ENCODE peak calls at places on chromosomes 5 and 9, in five cellular contexts. O, X, C, N and J are unnamed samples.
A peak's percentile ranks its signal among the peaks of the same experiment; 100 is the strongest.

GRCh38 chr9:21589344-21590056 is 107.4 kb upstream of the IFNE start:
- DNase-seq in X (no peak), N (no peak), C (no peak), O (no peak), J (no peak)

GRCh38 chr5:142894315-142894714 is 124.1 kb downstream of the ARHGAP26 start:
- DNase-seq in C (no peak), O (no peak), X (no peak), N (no peak), J (no peak)

GRCh38 chr9:33289501-33289900 is 815 bp upstream of the NFX1 start:
- DNase-seq in N (no peak), C (no peak), X (no peak), O (no peak), J (peak; percentile 25)

GRCh38 chr5:142242272-142242671 is 82.5 kb downstream of the SPRY4 start:
- DNase-seq in C (no peak), N (no peak), X (no peak), O (no peak), J (no peak)

GRCh38 chr9:131810351-131811170 is 70.7 kb upstream of the RAPGEF1 start:
- DNase-seq in N (no peak), X (no peak), C (no peak), O (no peak), J (no peak)

GRCh38 chr9:115289757-115290208 is 171.8 kb upstream of the TNC start:
- DNase-seq in C (no peak), N (peak; percentile 86), X (peak; percentile 83), O (no peak), J (no peak)

GRCh38 chr5:157479612-157480510 is 19.8 kb downstream of the NIPAL4 start:
- DNase-seq in C (no peak), X (no peak), O (no peak), N (no peak), J (peak; percentile 37)

GRCh38 chr9:34546834-34547827 is 24.3 kb upstream of the ENHO start:
- DNase-seq in O (peak; percentile 69), X (peak; percentile 70), N (peak; percentile 80), C (peak; percentile 47), J (peak; percentile 85)

GRCh38 chr5:148708854-148709253 is 54.5 kb upstream of the HTR4 start:
- DNase-seq in N (no peak), X (no peak), C (no peak), O (no peak), J (no peak)

GRCh38 chr5:139658928-139659667 is 10.9 kb downstream of the CXXC5 start:
- DNase-seq in O (no peak), C (no peak), N (peak; percentile 96), X (peak; percentile 77), J (no peak)

GRCh38 chr5:27830551-27830950 is 792.2 kb upstream of the CDH9 start:
- DNase-seq in C (no peak), X (no peak), O (no peak), N (peak; percentile 17), J (no peak)

GRCh38 chr5:948472-949274 is 56.0 kb downstream of the TRIP13 start:
- DNase-seq in C (no peak), O (no peak), X (no peak), N (no peak), J (no peak)

GRCh38 chr5:62592558-62592957 is 13.9 kb downstream of the LRRC70 start:
- DNase-seq in N (no peak), X (no peak), O (no peak), C (no peak), J (no peak)

GRCh38 chr9:137280478-137281344 is 3.2 kb downstream of the TOR4A start:
- DNase-seq in N (peak; percentile 54), C (no peak), O (no peak), X (no peak), J (peak; percentile 65)

GRCh38 chr5:135344351-135344750 is 54.7 kb downstream of the MACROH2A1 start:
- DNase-seq in X (peak; percentile 60), N (no peak), C (no peak), O (no peak), J (no peak)

GRCh38 chr9:16671591-16672137 is 198.8 kb downstream of the BNC2 start:
- DNase-seq in X (peak; percentile 83), C (no peak), O (no peak), N (peak; percentile 53), J (no peak)

GRCh38 chr9:137506274-137506673 is 43.9 kb downstream of the PNPLA7 start:
- DNase-seq in N (no peak), O (no peak), C (no peak), X (no peak), J (no peak)

GRCh38 chr9:82783045-82783444 is 279.9 kb downstream of the RASEF start:
- DNase-seq in X (no peak), C (no peak), N (no peak), O (no peak), J (no peak)

DNA sequence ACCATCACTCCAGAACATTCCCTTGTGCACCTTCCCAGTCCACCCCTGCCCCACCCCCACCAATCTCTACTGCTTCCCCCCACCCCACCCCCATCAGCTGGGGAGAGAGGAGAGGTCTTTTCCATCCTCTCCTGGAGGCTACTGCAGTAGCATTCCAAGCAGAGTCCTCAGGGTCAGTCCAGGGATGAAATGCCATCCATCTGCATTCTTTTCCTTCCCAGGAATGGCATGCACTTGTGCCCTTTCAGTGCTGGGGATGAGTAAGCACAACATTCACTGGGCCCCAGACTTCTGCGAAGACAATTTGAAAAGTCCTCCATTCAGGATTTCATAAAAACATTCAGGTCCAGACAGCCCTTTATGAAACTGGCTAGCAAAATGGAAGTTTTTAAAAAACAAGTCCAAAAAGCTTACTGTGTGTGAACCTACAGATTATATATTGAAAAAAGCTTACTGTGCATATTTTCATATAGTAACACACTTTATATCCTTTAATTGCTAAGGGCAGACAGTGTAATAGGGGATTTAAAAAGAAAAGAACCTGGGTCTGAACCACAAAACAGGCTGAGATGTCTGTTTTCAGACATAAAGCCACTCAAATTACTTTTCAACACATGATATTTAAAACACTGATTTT is 50.0 kb upstream of the GOLPH3 start:
- DNase-seq in N (peak; percentile 63), C (peak; percentile 56), X (peak; percentile 75), O (no peak), J (peak; percentile 68)
- H4K91ac ChIP-seq in N (no peak overlapping the region), C (peak overlapping the region; percentile 79), X (no peak overlapping the region), O (no peak overlapping the region), J (no peak overlapping the region)

GRCh38 chr9:123569343-123569694 is 213.3 kb downstream of the CRB2 start:
- DNase-seq in X (no peak), C (no peak), N (no peak), O (no peak), J (no peak)

GRCh38 chr9:123564652-123565051 is 208.7 kb downstream of the CRB2 start:
- DNase-seq in N (no peak), O (no peak), C (no peak), X (no peak), J (no peak)

GRCh38 chr9:123562844-123563346 is 206.9 kb downstream of the CRB2 start:
- DNase-seq in O (no peak), N (peak; percentile 93), X (peak; percentile 95), C (no peak), J (no peak)

GRCh38 chr9:123568691-123569342 is 212.8 kb downstream of the CRB2 start:
- DNase-seq in N (no peak), O (no peak), C (no peak), X (peak; percentile 50), J (no peak)

GRCh38 chr9:123567013-123567412 is 211.0 kb downstream of the CRB2 start:
- DNase-seq in N (no peak), O (no peak), X (no peak), C (no peak), J (no peak)
- H2AFZ ChIP-seq in N (no peak overlapping the region), O (no peak overlapping the region), X (no peak overlapping the region), C (no peak overlapping the region), J (no peak overlapping the region)

DNA sequence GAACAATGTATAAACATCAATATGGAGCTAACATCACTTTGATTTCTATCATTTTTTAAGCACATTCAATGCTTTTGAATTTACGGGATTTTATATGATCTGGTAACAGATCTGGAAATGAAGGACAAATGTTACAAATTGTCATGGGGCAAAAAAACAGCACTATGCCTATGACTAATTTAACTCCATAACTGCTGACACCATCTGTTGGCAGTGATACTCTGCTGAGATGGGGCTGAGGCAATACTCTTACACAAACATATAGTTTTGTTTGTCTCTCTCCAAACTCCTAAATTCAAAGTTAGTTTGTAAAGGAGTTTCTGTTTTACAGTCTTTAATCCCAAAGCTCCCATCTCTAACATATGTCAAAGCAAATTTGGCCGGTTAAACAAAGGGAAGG is 132.5 kb upstream of the FER start:
- DNase-seq in O (no peak), X (peak; percentile 79), N (no peak), C (no peak), J (no peak)
- H2BK15ac ChIP-seq in O (no peak overlapping the region), X (no peak overlapping the region), N (no peak overlapping the region), C (no peak overlapping the region), J (no peak overlapping the region)

GRCh38 chr5:108382784-108383358 is 973 bp upstream of the FBXL17 start:
- DNase-seq in N (peak; percentile 67), X (peak; percentile 44), C (no peak), O (peak; percentile 11), J (no peak)

GRCh38 chr5:108381034-108381954 is 604 bp downstream of the FBXL17 start:
- DNase-seq in C (no peak), O (peak; percentile 59), N (peak; percentile 70), X (peak; percentile 63), J (no peak)

GRCh38 chr5:108379722-108380530 is 2.0 kb downstream of the FBXL17 start:
- DNase-seq in X (peak; percentile 31), C (no peak), O (no peak), N (peak; percentile 53), J (no peak)

GRCh38 chr5:108381955-108382783 is at the start of gene FBXL17:
- DNase-seq in C (peak; percentile 86), N (peak; percentile 97), O (peak; percentile 85), X (peak; percentile 90), J (peak; percentile 98)

DNA sequence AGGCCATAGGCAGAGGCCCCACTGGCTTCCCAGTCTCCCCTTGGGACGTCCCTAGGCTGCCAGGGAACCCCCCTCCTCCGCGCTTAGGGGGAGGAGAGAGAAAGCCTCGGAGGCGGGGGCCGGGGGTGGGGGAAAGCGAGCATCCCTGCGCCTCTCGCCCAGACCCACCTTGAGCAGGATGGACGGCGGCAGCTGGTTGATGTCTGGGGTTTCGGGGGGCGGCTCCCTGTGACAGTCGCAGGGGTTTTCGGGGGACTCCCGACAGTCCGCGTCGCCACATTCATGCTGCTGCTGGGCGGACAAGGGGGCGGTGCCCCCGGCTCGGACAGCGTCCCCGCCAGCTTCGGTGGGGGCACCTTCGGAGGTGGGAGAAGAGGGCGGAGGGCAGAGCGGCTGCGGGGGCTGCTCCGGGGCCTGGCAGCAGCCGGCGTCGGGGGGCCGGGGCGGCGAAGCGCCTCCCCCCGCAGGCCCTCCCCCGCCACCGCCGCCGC is 1.3 kb downstream of the FBXL17 start:
- DNase-seq in X (peak; percentile 13), C (no peak), O (peak; percentile 32), N (peak; percentile 69), J (peak; percentile 72)
- H4K91ac ChIP-seq in X (no peak overlapping the region), C (no peak overlapping the region), O (no peak overlapping the region), N (no peak overlapping the region), J (no peak overlapping the region)

GRCh38 chr9:130172161-130172857 is at the start of gene NCS1:
- DNase-seq in C (no peak), O (peak; percentile 59), X (peak; percentile 61), N (peak; percentile 74), J (peak; percentile 63)
- H2AFZ ChIP-seq in C (no peak within 1 kb of the TSS), O (peak within 1 kb of the TSS; percentile 95), X (peak within 1 kb of the TSS; percentile 91), N (peak within 1 kb of the TSS; percentile 46), J (no peak within 1 kb of the TSS)